ENCODE peak calls at places on chromosomes 4 and X, in ten cellular contexts. One of them, this sample, is unnamed.

GRCh38 chrX:45667666-45668065 is 467.0 kb upstream of the DIPK2B start:
- DNase-seq in HuH-7: no peak
- DNase-seq in cardiac muscle cell: no peak
- DNase-seq in NCI-H1105: no peak
- DNase-seq in fibroblast of pulmonary artery: peak
- DNase-seq in T-helper 1 cell: no peak
- DNase-seq in heart right ventricle: no peak
- DNase-seq in activated naive CD8-positive, alpha-beta T cell treated with anti-CD3 and anti-CD28 coated beads, Interleukin-2, amount 50 U/mL, for 24 hours: no peak
- DNase-seq in stimulated activated CD4-positive, alpha-beta T cell treated with anti-CD3 and anti-CD28 coated beads, Interleukin-15, amount 100 ng/mL, for 48 hours: no peak
- DNase-seq in hepatocyte: no peak
- DNase-seq in this sample: no peak

GRCh38 chr4:7156273-7157139 is 35.8 kb upstream of the SORCS2 start:
- DNase-seq in HuH-7: no peak
- DNase-seq in cardiac muscle cell: peak
- DNase-seq in NCI-H1105: no peak
- DNase-seq in fibroblast of pulmonary artery: peak
- DNase-seq in T-helper 1 cell: no peak
- DNase-seq in heart right ventricle: peak
- DNase-seq in activated naive CD8-positive, alpha-beta T cell treated with anti-CD3 and anti-CD28 coated beads, Interleukin-2, amount 50 U/mL, for 24 hours: no peak
- DNase-seq in stimulated activated CD4-positive, alpha-beta T cell treated with anti-CD3 and anti-CD28 coated beads, Interleukin-15, amount 100 ng/mL, for 48 hours: no peak
- DNase-seq in hepatocyte: peak
- DNase-seq in this sample: peak

GRCh38 chr4:76691767-76692689 is 205.9 kb downstream of the SOWAHB start:
- DNase-seq in HuH-7: no peak
- DNase-seq in cardiac muscle cell: no peak
- DNase-seq in NCI-H1105: no peak
- DNase-seq in fibroblast of pulmonary artery: no peak
- DNase-seq in T-helper 1 cell: no peak
- DNase-seq in heart right ventricle: no peak
- DNase-seq in activated naive CD8-positive, alpha-beta T cell treated with anti-CD3 and anti-CD28 coated beads, Interleukin-2, amount 50 U/mL, for 24 hours: no peak
- DNase-seq in stimulated activated CD4-positive, alpha-beta T cell treated with anti-CD3 and anti-CD28 coated beads, Interleukin-15, amount 100 ng/mL, for 48 hours: no peak
- DNase-seq in hepatocyte: no peak
- DNase-seq in this sample: no peak

GRCh38 chr4:176185068-176185467 is 10.3 kb downstream of the SPATA4 start:
- DNase-seq in HuH-7: no peak
- DNase-seq in cardiac muscle cell: no peak
- DNase-seq in NCI-H1105: no peak
- DNase-seq in fibroblast of pulmonary artery: peak
- DNase-seq in T-helper 1 cell: no peak
- DNase-seq in heart right ventricle: no peak
- DNase-seq in activated naive CD8-positive, alpha-beta T cell treated with anti-CD3 and anti-CD28 coated beads, Interleukin-2, amount 50 U/mL, for 24 hours: no peak
- DNase-seq in stimulated activated CD4-positive, alpha-beta T cell treated with anti-CD3 and anti-CD28 coated beads, Interleukin-15, amount 100 ng/mL, for 48 hours: no peak
- DNase-seq in hepatocyte: no peak
- DNase-seq in this sample: no peak

GRCh38 chr4:47466061-47466785 is 2.7 kb upstream of the COMMD8 start:
- DNase-seq in HuH-7: no peak
- DNase-seq in cardiac muscle cell: no peak
- DNase-seq in NCI-H1105: no peak
- DNase-seq in fibroblast of pulmonary artery: no peak
- DNase-seq in T-helper 1 cell: no peak
- DNase-seq in heart right ventricle: no peak
- DNase-seq in activated naive CD8-positive, alpha-beta T cell treated with anti-CD3 and anti-CD28 coated beads, Interleukin-2, amount 50 U/mL, for 24 hours: no peak
- DNase-seq in stimulated activated CD4-positive, alpha-beta T cell treated with anti-CD3 and anti-CD28 coated beads, Interleukin-15, amount 100 ng/mL, for 48 hours: no peak
- DNase-seq in hepatocyte: no peak
- DNase-seq in this sample: no peak

GRCh38 chr4:37885496-37885895 is 5.4 kb upstream of the TBC1D1 start:
- DNase-seq in HuH-7: peak
- DNase-seq in cardiac muscle cell: peak
- DNase-seq in NCI-H1105: no peak
- DNase-seq in fibroblast of pulmonary artery: peak
- DNase-seq in T-helper 1 cell: no peak
- DNase-seq in heart right ventricle: peak
- DNase-seq in activated naive CD8-positive, alpha-beta T cell treated with anti-CD3 and anti-CD28 coated beads, Interleukin-2, amount 50 U/mL, for 24 hours: no peak
- DNase-seq in stimulated activated CD4-positive, alpha-beta T cell treated with anti-CD3 and anti-CD28 coated beads, Interleukin-15, amount 100 ng/mL, for 48 hours: no peak
- DNase-seq in hepatocyte: peak
- DNase-seq in this sample: no peak

GRCh38 chr4:164731827-164732474 is 22.0 kb upstream of the SMIM31 start:
- DNase-seq in HuH-7: peak
- DNase-seq in cardiac muscle cell: peak
- DNase-seq in NCI-H1105: peak
- DNase-seq in fibroblast of pulmonary artery: peak
- DNase-seq in T-helper 1 cell: peak
- DNase-seq in heart right ventricle: peak
- DNase-seq in activated naive CD8-positive, alpha-beta T cell treated with anti-CD3 and anti-CD28 coated beads, Interleukin-2, amount 50 U/mL, for 24 hours: peak
- DNase-seq in stimulated activated CD4-positive, alpha-beta T cell treated with anti-CD3 and anti-CD28 coated beads, Interleukin-15, amount 100 ng/mL, for 48 hours: peak
- DNase-seq in hepatocyte: peak
- DNase-seq in this sample: peak

GRCh38 chr4:68905598-68906237 is 45.9 kb downstream of the UGT2A3 start:
- DNase-seq in HuH-7: no peak
- DNase-seq in cardiac muscle cell: no peak
- DNase-seq in NCI-H1105: no peak
- DNase-seq in fibroblast of pulmonary artery: peak
- DNase-seq in T-helper 1 cell: no peak
- DNase-seq in heart right ventricle: no peak
- DNase-seq in activated naive CD8-positive, alpha-beta T cell treated with anti-CD3 and anti-CD28 coated beads, Interleukin-2, amount 50 U/mL, for 24 hours: no peak
- DNase-seq in stimulated activated CD4-positive, alpha-beta T cell treated with anti-CD3 and anti-CD28 coated beads, Interleukin-15, amount 100 ng/mL, for 48 hours: no peak
- DNase-seq in hepatocyte: peak
- DNase-seq in this sample: no peak

GRCh38 chr4:1470816-1471442 is 64.7 kb upstream of the NKX1-1 start:
- DNase-seq in HuH-7: no peak
- DNase-seq in cardiac muscle cell: no peak
- DNase-seq in NCI-H1105: no peak
- DNase-seq in fibroblast of pulmonary artery: no peak
- DNase-seq in T-helper 1 cell: no peak
- DNase-seq in heart right ventricle: no peak
- DNase-seq in activated naive CD8-positive, alpha-beta T cell treated with anti-CD3 and anti-CD28 coated beads, Interleukin-2, amount 50 U/mL, for 24 hours: no peak
- DNase-seq in stimulated activated CD4-positive, alpha-beta T cell treated with anti-CD3 and anti-CD28 coated beads, Interleukin-15, amount 100 ng/mL, for 48 hours: no peak
- DNase-seq in hepatocyte: no peak
- DNase-seq in this sample: no peak

GRCh38 chr4:11739992-11740391 is 311.3 kb upstream of the HS3ST1 start:
- DNase-seq in HuH-7: no peak
- DNase-seq in cardiac muscle cell: no peak
- DNase-seq in NCI-H1105: no peak
- DNase-seq in fibroblast of pulmonary artery: peak
- DNase-seq in T-helper 1 cell: no peak
- DNase-seq in heart right ventricle: no peak
- DNase-seq in activated naive CD8-positive, alpha-beta T cell treated with anti-CD3 and anti-CD28 coated beads, Interleukin-2, amount 50 U/mL, for 24 hours: no peak
- DNase-seq in stimulated activated CD4-positive, alpha-beta T cell treated with anti-CD3 and anti-CD28 coated beads, Interleukin-15, amount 100 ng/mL, for 48 hours: no peak
- DNase-seq in hepatocyte: no peak
- DNase-seq in this sample: no peak

GRCh38 chr4:97395980-97396562 is 747.2 kb downstream of the STPG2 start:
- DNase-seq in HuH-7: no peak
- DNase-seq in cardiac muscle cell: no peak
- DNase-seq in NCI-H1105: no peak
- DNase-seq in fibroblast of pulmonary artery: no peak
- DNase-seq in T-helper 1 cell: no peak
- DNase-seq in heart right ventricle: no peak
- DNase-seq in activated naive CD8-positive, alpha-beta T cell treated with anti-CD3 and anti-CD28 coated beads, Interleukin-2, amount 50 U/mL, for 24 hours: no peak
- DNase-seq in stimulated activated CD4-positive, alpha-beta T cell treated with anti-CD3 and anti-CD28 coated beads, Interleukin-15, amount 100 ng/mL, for 48 hours: no peak
- DNase-seq in hepatocyte: no peak
- DNase-seq in this sample: no peak

GRCh38 chr4:16676247-16676646 is 222.2 kb downstream of the LDB2 start:
- DNase-seq in HuH-7: no peak
- DNase-seq in cardiac muscle cell: no peak
- DNase-seq in NCI-H1105: no peak
- DNase-seq in fibroblast of pulmonary artery: no peak
- DNase-seq in T-helper 1 cell: no peak
- DNase-seq in heart right ventricle: peak
- DNase-seq in activated naive CD8-positive, alpha-beta T cell treated with anti-CD3 and anti-CD28 coated beads, Interleukin-2, amount 50 U/mL, for 24 hours: no peak
- DNase-seq in stimulated activated CD4-positive, alpha-beta T cell treated with anti-CD3 and anti-CD28 coated beads, Interleukin-15, amount 100 ng/mL, for 48 hours: no peak
- DNase-seq in hepatocyte: no peak
- DNase-seq in this sample: no peak

GRCh38 chr4:6769138-6769983 is 13.2 kb upstream of the KIAA0232 start:
- DNase-seq in HuH-7: no peak
- DNase-seq in cardiac muscle cell: no peak
- DNase-seq in NCI-H1105: no peak
- DNase-seq in fibroblast of pulmonary artery: no peak
- DNase-seq in T-helper 1 cell: peak
- DNase-seq in heart right ventricle: no peak
- DNase-seq in activated naive CD8-positive, alpha-beta T cell treated with anti-CD3 and anti-CD28 coated beads, Interleukin-2, amount 50 U/mL, for 24 hours: peak
- DNase-seq in stimulated activated CD4-positive, alpha-beta T cell treated with anti-CD3 and anti-CD28 coated beads, Interleukin-15, amount 100 ng/mL, for 48 hours: no peak
- DNase-seq in hepatocyte: no peak
- DNase-seq in this sample: no peak

GRCh38 chr4:175419120-175419774 is 392.8 kb downstream of the GPM6A start:
- DNase-seq in HuH-7: no peak
- DNase-seq in cardiac muscle cell: no peak
- DNase-seq in NCI-H1105: no peak
- DNase-seq in fibroblast of pulmonary artery: peak
- DNase-seq in T-helper 1 cell: no peak
- DNase-seq in heart right ventricle: no peak
- DNase-seq in activated naive CD8-positive, alpha-beta T cell treated with anti-CD3 and anti-CD28 coated beads, Interleukin-2, amount 50 U/mL, for 24 hours: no peak
- DNase-seq in stimulated activated CD4-positive, alpha-beta T cell treated with anti-CD3 and anti-CD28 coated beads, Interleukin-15, amount 100 ng/mL, for 48 hours: no peak
- DNase-seq in hepatocyte: peak
- DNase-seq in this sample: no peak

GRCh38 chrX:119238557-119238956 is 2.5 kb downstream of the PGRMC1 start:
- DNase-seq in HuH-7: no peak
- DNase-seq in cardiac muscle cell: no peak
- DNase-seq in NCI-H1105: no peak
- DNase-seq in fibroblast of pulmonary artery: no peak
- DNase-seq in T-helper 1 cell: no peak
- DNase-seq in heart right ventricle: no peak
- DNase-seq in activated naive CD8-positive, alpha-beta T cell treated with anti-CD3 and anti-CD28 coated beads, Interleukin-2, amount 50 U/mL, for 24 hours: no peak
- DNase-seq in stimulated activated CD4-positive, alpha-beta T cell treated with anti-CD3 and anti-CD28 coated beads, Interleukin-15, amount 100 ng/mL, for 48 hours: no peak
- DNase-seq in hepatocyte: no peak
- DNase-seq in this sample: no peak

GRCh38 chrX:7139202-7140081 is 8.1 kb upstream of the STS start:
- DNase-seq in HuH-7: no peak
- DNase-seq in cardiac muscle cell: no peak
- DNase-seq in NCI-H1105: no peak
- DNase-seq in fibroblast of pulmonary artery: peak
- DNase-seq in T-helper 1 cell: no peak
- DNase-seq in heart right ventricle: no peak
- DNase-seq in activated naive CD8-positive, alpha-beta T cell treated with anti-CD3 and anti-CD28 coated beads, Interleukin-2, amount 50 U/mL, for 24 hours: no peak
- DNase-seq in stimulated activated CD4-positive, alpha-beta T cell treated with anti-CD3 and anti-CD28 coated beads, Interleukin-15, amount 100 ng/mL, for 48 hours: no peak
- DNase-seq in hepatocyte: no peak
- DNase-seq in this sample: no peak

GRCh38 chr4:11440481-11441181 is 11.9 kb upstream of the HS3ST1 start:
- DNase-seq in HuH-7: no peak
- DNase-seq in cardiac muscle cell: no peak
- DNase-seq in NCI-H1105: no peak
- DNase-seq in fibroblast of pulmonary artery: no peak
- DNase-seq in T-helper 1 cell: no peak
- DNase-seq in heart right ventricle: no peak
- DNase-seq in activated naive CD8-positive, alpha-beta T cell treated with anti-CD3 and anti-CD28 coated beads, Interleukin-2, amount 50 U/mL, for 24 hours: no peak
- DNase-seq in stimulated activated CD4-positive, alpha-beta T cell treated with anti-CD3 and anti-CD28 coated beads, Interleukin-15, amount 100 ng/mL, for 48 hours: no peak
- DNase-seq in hepatocyte: no peak
- DNase-seq in this sample: no peak

GRCh38 chrX:69133561-69134542 is 31.4 kb downstream of the PJA1 start:
- DNase-seq in HuH-7: peak
- DNase-seq in cardiac muscle cell: peak
- DNase-seq in NCI-H1105: no peak
- DNase-seq in fibroblast of pulmonary artery: peak
- DNase-seq in T-helper 1 cell: no peak
- DNase-seq in heart right ventricle: peak
- DNase-seq in activated naive CD8-positive, alpha-beta T cell treated with anti-CD3 and anti-CD28 coated beads, Interleukin-2, amount 50 U/mL, for 24 hours: no peak
- DNase-seq in stimulated activated CD4-positive, alpha-beta T cell treated with anti-CD3 and anti-CD28 coated beads, Interleukin-15, amount 100 ng/mL, for 48 hours: no peak
- DNase-seq in hepatocyte: peak
- DNase-seq in this sample: peak